ENCODE peak calls at places on chromosomes 2 and 18, in four cellular contexts. V, L, O and W are unnamed samples.

GRCh38 chr2:101251844-101252407 is 760 bp upstream of the CNOT11 start:
- DNase-seq in V (no peak), L (no peak), O (no peak), W (peak)

GRCh38 chr2:150630587-150631235 is 143.2 kb upstream of the RND3 start:
- DNase-seq in V (peak), L (no peak), O (no peak), W (no peak)

GRCh38 chr2:216735086-216735485 is 39.7 kb upstream of the IGFBP5 start:
- DNase-seq in V (peak), L (no peak), O (no peak), W (peak)

GRCh38 chr2:155368934-155369333 is 670.4 kb downstream of the KCNJ3 start:
- DNase-seq in V (peak), L (peak), O (no peak), W (no peak)

GRCh38 chr18:77133920-77134496 is 1.4 kb upstream of the MBP start:
- DNase-seq in V (peak), L (no peak), O (peak), W (no peak)

GRCh38 chr2:18156002-18156401 is 277.5 kb downstream of the KCNS3 start:
- DNase-seq in V (no peak), L (no peak), O (no peak), W (no peak)

GRCh38 chr2:230161180-230161579 is 58.6 kb downstream of the SP110 start:
- DNase-seq in V (peak), L (peak), O (no peak), W (peak)

GRCh38 chr18:27447530-27447929 is 262.4 kb upstream of the CHST9 start:
- DNase-seq in V (no peak), L (no peak), O (no peak), W (no peak)

GRCh38 chr18:78900938-78901909 is 78.4 kb upstream of the SALL3 start:
- DNase-seq in V (no peak), L (no peak), O (no peak), W (no peak)

GRCh38 chr2:14866953-14867352 is 234.4 kb downstream of the LRATD1 start:
- DNase-seq in V (no peak), L (no peak), O (no peak), W (no peak)

GRCh38 chr2:60413819-60414178 is 139.7 kb downstream of the BCL11A start:
- DNase-seq in V (no peak), L (no peak), O (no peak), W (no peak)

GRCh38 chr2:238895901-238896600 is 48.2 kb downstream of the TWIST2 start:
- DNase-seq in V (peak), L (peak), O (peak), W (peak)

GRCh38 chr18:41850781-41851180 is 104.3 kb upstream of the PIK3C3 start:
- DNase-seq in V (no peak), L (no peak), O (no peak), W (no peak)

GRCh38 chr2:148565272-148565894 is 79.2 kb upstream of the EPC2 start:
- DNase-seq in V (peak), L (no peak), O (no peak), W (no peak)